ENCODE peak calls at places on chromosomes 6 and 20, in nine cellular contexts. V is kidney tubule cell, A is A549, N is lower leg skin, X is brain microvascular endothelial cell, P is T-helper 1 cell, Q is GM03348, Y is T1000, C is mesothelial cell of epicardium. L is an unnamed sample.

GRCh38 chr6:98498891-98499290 is 335.5 kb upstream of the POU3F2 start:
- DNase-seq in Q (no peak), A (no peak), P (no peak), X (no peak), Y (no peak), V (no peak), C (no peak), N (no peak), L (no peak)

GRCh38 chr20:32509639-32510066 is 75.5 kb downstream of the NOL4L start:
- DNase-seq in P (peak), A (no peak), N (no peak), V (no peak), Q (no peak), C (no peak), Y (no peak), X (no peak), L (no peak)

GRCh38 chr20:57804470-57805250 is 94.8 kb upstream of the PMEPA1 start:
- DNase-seq in C (no peak), A (no peak), Q (no peak), X (no peak), P (no peak), N (no peak), V (no peak), Y (no peak), L (no peak)

GRCh38 chr20:37976862-37977261 is 56.4 kb downstream of the TTI1 start:
- DNase-seq in Y (no peak), V (no peak), N (peak), P (no peak), A (no peak), C (no peak), X (no peak), Q (no peak), L (no peak)

GRCh38 chr20:44390280-44390679 is 34.8 kb downstream of the HNF4A start:
- DNase-seq in A (no peak), P (no peak), X (no peak), Y (no peak), N (no peak), V (no peak), Q (no peak), C (no peak), L (no peak)

GRCh38 chr6:1377526-1378223 is 11.7 kb upstream of the FOXF2 start:
- DNase-seq in A (no peak), Y (no peak), P (no peak), N (no peak), V (no peak), C (no peak), X (no peak), Q (no peak), L (no peak)

GRCh38 chr6:37102299-37103168 is 67.4 kb upstream of the PIM1 start:
- DNase-seq in X (peak), P (peak), A (peak), N (peak), Y (peak), V (peak), C (peak), Q (peak), L (peak)

GRCh38 chr6:36616888-36617521 is 22.8 kb downstream of the SRSF3 start:
- DNase-seq in C (no peak), Y (peak), A (peak), Q (peak), P (no peak), N (peak), X (no peak), V (peak), L (peak)

GRCh38 chr6:53873922-53874321 is 79.1 kb downstream of the LRRC1 start:
- DNase-seq in C (no peak), A (no peak), Y (no peak), X (no peak), V (no peak), P (no peak), Q (no peak), N (no peak), L (no peak)

GRCh38 chr6:142773324-142773723 is 171.7 kb downstream of the HIVEP2 start:
- DNase-seq in X (no peak), N (no peak), P (no peak), Y (no peak), C (no peak), Q (no peak), A (no peak), V (no peak), L (no peak)

GRCh38 chr6:4805553-4806307 is 29.5 kb downstream of the CDYL start:
- DNase-seq in Y (no peak), A (peak), P (no peak), N (no peak), V (peak), C (no peak), X (no peak), Q (peak), L (peak)

L was measured in MG63.